ENCODE peak calls at places on chromosome 21, in seven cellular contexts. G is heart right ventricle, J is omental fat pad, T is LNCaP clone FGC, C is choroid plexus epithelial cell, E is Calu3, B is PC-3. W is an unnamed sample.

GRCh38 chr21:39915881-39916280 is 48.6 kb downstream of the PCP4 start:
- DNase-seq in G (no peak), J (no peak), T (no peak), C (peak), E (no peak), B (no peak), W (no peak)

GRCh38 chr21:41933259-41934079 is 20.3 kb downstream of the C2CD2 start:
- DNase-seq in G (no peak), J (no peak), T (peak), C (peak), E (no peak), B (peak), W (no peak)

GRCh38 chr21:42443876-42444744 is 40.4 kb downstream of the UBASH3A start:
- DNase-seq in G (no peak), J (no peak), T (no peak), C (no peak), E (no peak), B (no peak), W (no peak)

GRCh38 chr21:36606292-36606982 is 92.5 kb upstream of the SIM2 start:
- DNase-seq in G (no peak), J (no peak), T (no peak), C (no peak), E (no peak), B (no peak), W (no peak)

GRCh38 chr21:41975391-41976272 is 21.8 kb upstream of the C2CD2 start:
- DNase-seq in G (no peak), J (no peak), T (no peak), C (no peak), E (no peak), B (no peak), W (no peak)

GRCh38 chr21:34826818-34827217 is 158.0 kb downstream of the CLIC6 start:
- DNase-seq in G (no peak), J (no peak), T (no peak), C (no peak), E (no peak), B (no peak), W (no peak)

GRCh38 chr21:8989261-8989882 is 1532.0 kb upstream of the TPTE start:
- DNase-seq in G (no peak), J (no peak), T (no peak), C (no peak), E (peak), B (peak), W (no peak)

GRCh38 chr21:36717901-36718465 is 19.1 kb downstream of the SIM2 start:
- DNase-seq in G (no peak), J (no peak), T (no peak), C (no peak), E (no peak), B (no peak), W (no peak)

GRCh38 chr21:42566524-42567180 is 53.0 kb downstream of the SLC37A1 start:
- DNase-seq in G (no peak), J (no peak), T (no peak), C (no peak), E (no peak), B (no peak), W (no peak)

GRCh38 chr21:20627594-20627993 is 370.6 kb upstream of the NCAM2 start:
- DNase-seq in G (no peak), J (no peak), T (no peak), C (no peak), E (no peak), B (no peak), W (no peak)

GRCh38 chr21:45982758-45983731 is 1.5 kb downstream of the COL6A1 start:
- DNase-seq in G (no peak), J (no peak), T (no peak), C (no peak), E (no peak), B (peak), W (no peak)

GRCh38 chr21:41564871-41565281 is 56.9 kb upstream of the TMPRSS2 start:
- DNase-seq in G (no peak), J (no peak), T (no peak), C (peak), E (peak), B (peak), W (no peak)

GRCh38 chr21:34801519-34802132 is 132.8 kb downstream of the CLIC6 start:
- DNase-seq in G (no peak), J (no peak), T (no peak), C (peak), E (peak), B (peak), W (no peak)

GRCh38 chr21:41183575-41183974 is 15.6 kb downstream of the BACE2 start:
- DNase-seq in G (no peak), J (no peak), T (no peak), C (no peak), E (no peak), B (no peak), W (no peak)

GRCh38 chr21:28464095-28464494 is 528.6 kb downstream of the LTN1 start:
- DNase-seq in G (no peak), J (no peak), T (no peak), C (no peak), E (no peak), B (no peak), W (no peak)

GRCh38 chr21:35212393-35213127 is 163.5 kb upstream of the RUNX1 start:
- DNase-seq in G (peak), J (no peak), T (no peak), C (no peak), E (no peak), B (peak), W (no peak)

GRCh38 chr21:45634511-45635183 is 8.9 kb upstream of the PCBP3 start:
- DNase-seq in G (no peak), J (no peak), T (no peak), C (peak), E (no peak), B (no peak), W (no peak)

GRCh38 chr21:40204956-40205355 is 337.7 kb downstream of the PCP4 start:
- DNase-seq in G (no peak), J (no peak), T (no peak), C (no peak), E (no peak), B (no peak), W (no peak)

GRCh38 chr21:23438081-23438480 is 2169.2 kb downstream of the MRPL39 start:
- DNase-seq in G (no peak), J (no peak), T (no peak), C (no peak), E (no peak), B (no peak), W (no peak)

GRCh38 chr21:20591294-20591693 is 406.9 kb upstream of the NCAM2 start:
- DNase-seq in G (no peak), J (no peak), T (no peak), C (peak), E (no peak), B (peak), W (no peak)

GRCh38 chr21:27648560-27648959 is 681.7 kb upstream of the ADAMTS5 start:
- DNase-seq in G (no peak), J (no peak), T (no peak), C (peak), E (no peak), B (peak), W (no peak)

GRCh38 chr21:21003701-21004100 is 5.5 kb downstream of the NCAM2 start:
- DNase-seq in G (no peak), J (no peak), T (peak), C (peak), E (no peak), B (peak), W (no peak)

GRCh38 chr21:20270365-20271055 is 727.7 kb upstream of the NCAM2 start:
- DNase-seq in G (no peak), J (no peak), T (no peak), C (no peak), E (no peak), B (no peak), W (no peak)

GRCh38 chr21:35674895-35675470 is 385.3 kb downstream of the SETD4 start:
- DNase-seq in G (no peak), J (no peak), T (no peak), C (peak), E (peak), B (peak), W (no peak)

GRCh38 chr21:41869771-41870170 is 9.4 kb downstream of the PRDM15 start:
- DNase-seq in G (no peak), J (no peak), T (no peak), C (no peak), E (no peak), B (no peak), W (no peak)

GRCh38 chr21:34803792-34804440 is 135.1 kb downstream of the CLIC6 start:
- DNase-seq in G (no peak), J (no peak), T (no peak), C (no peak), E (no peak), B (no peak), W (no peak)

GRCh38 chr21:35697321-35697808 is 363.0 kb downstream of the SETD4 start:
- DNase-seq in G (peak), J (peak), T (no peak), C (peak), E (peak), B (no peak), W (no peak)

GRCh38 chr21:25637846-25638245 is 1.2 kb upstream of the JAM2 start:
- DNase-seq in G (no peak), J (no peak), T (no peak), C (no peak), E (no peak), B (no peak), W (no peak)

GRCh38 chr21:25640671-25641292 is 1.7 kb downstream of the JAM2 start:
- DNase-seq in G (no peak), J (no peak), T (no peak), C (no peak), E (no peak), B (no peak), W (no peak)

GRCh38 chr21:25638634-25639166 is 358 bp upstream of the JAM2 start:
- DNase-seq in G (no peak), J (no peak), T (no peak), C (peak), E (no peak), B (no peak), W (no peak)

GRCh38 chr21:25639922-25640670 is 1.0 kb downstream of the JAM2 start:
- DNase-seq in G (peak), J (peak), T (no peak), C (no peak), E (no peak), B (no peak), W (no peak)

DNA sequence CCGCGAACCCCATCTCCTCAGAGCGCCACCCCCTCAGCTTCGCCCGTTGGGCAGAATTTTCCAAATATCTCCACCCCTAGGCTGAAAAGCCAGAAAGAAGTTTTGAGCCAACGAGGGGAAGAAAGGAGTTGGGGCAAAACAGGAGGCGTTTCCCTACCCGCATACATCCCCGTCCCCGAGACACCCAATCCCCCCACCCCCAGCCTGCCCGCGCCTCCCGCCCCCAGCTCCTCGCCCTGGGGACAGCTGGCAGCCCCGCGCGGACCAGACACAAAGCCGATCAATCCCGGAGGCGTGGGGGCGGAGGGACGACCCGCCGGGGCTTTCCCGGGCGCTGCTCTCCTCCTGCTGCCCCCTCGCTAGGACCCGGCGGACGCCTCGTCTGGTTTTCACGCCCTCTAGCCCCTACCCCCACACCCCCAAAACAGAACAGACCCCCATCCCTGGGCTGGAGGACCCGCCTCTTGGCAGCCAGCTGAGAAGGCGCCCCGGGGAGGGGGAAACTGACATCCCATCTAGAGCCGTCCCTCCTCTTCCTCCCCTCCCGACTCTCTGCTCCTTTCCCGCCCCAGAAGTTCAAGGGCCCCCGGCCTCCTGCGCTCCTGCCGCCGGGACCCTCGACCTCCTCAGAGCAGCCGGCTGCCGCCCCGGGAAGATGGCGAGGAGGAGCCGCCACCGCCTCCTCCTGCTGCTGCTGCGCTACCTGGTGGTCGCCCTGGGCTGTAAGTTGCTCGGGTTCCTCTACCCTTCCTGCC is at the start of gene JAM2:
- DNase-seq in G (peak), J (no peak), T (no peak), C (peak), E (no peak), B (no peak), W (peak)
- TF ChIP-seq CTCF in G (peak), J (no peak), T (no peak), C (peak), E (no peak), B (no peak), W (no peak)

GRCh38 chr21:30733026-30733425 is 14.0 kb downstream of the KRTAP21-2 start:
- DNase-seq in G (no peak), J (no peak), T (peak), C (no peak), E (no peak), B (peak), W (no peak)
- TF ChIP-seq CTCF in G (no peak), J (no peak), T (peak), C (no peak), E (no peak), B (peak), W (no peak)

GRCh38 chr21:31498985-31499384 is 154.9 kb upstream of the TIAM1 start:
- DNase-seq in G (no peak), J (no peak), T (no peak), C (peak), E (no peak), B (no peak), W (no peak)
- TF ChIP-seq CTCF in G (no peak), J (no peak), T (peak), C (peak), E (no peak), B (peak), W (no peak)

GRCh38 chr21:38236232-38236631 is 20.6 kb upstream of the KCNJ15 start:
- DNase-seq in G (no peak), J (no peak), T (no peak), C (peak), E (peak), B (peak), W (no peak)
- TF ChIP-seq CTCF in G (no peak), J (no peak), T (no peak), C (peak), E (no peak), B (peak), W (no peak)

GRCh38 chr21:33374080-33374873 is 28.9 kb upstream of the IFNGR2 start:
- DNase-seq in G (peak), J (no peak), T (peak), C (peak), E (peak), B (peak), W (no peak)
- TF ChIP-seq CTCF in G (peak), J (no peak), T (peak), C (peak), E (no peak), B (peak), W (peak)

DNA sequence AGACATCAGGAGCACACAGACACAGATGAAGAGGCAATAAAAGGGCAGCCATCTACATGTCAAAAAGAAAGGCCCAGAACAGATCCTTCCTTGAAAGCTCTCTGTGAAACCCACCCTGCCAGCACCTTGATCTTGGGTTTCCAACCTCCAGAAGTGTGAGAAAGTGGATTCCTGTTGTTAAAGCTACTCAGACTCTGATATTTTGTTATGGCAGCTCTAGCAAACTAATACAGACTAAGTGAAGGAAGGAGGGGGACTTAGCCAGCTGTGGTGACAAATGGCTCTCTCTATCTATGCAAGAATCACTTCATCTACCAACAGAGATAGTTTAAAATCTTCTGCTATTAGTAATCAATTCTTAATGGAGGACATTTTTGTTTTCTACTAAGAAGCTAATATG is 10.4 kb downstream of the SAMSN1 start:
- DNase-seq in G (no peak), J (no peak), T (no peak), C (no peak), E (no peak), B (no peak), W (no peak)
- TF ChIP-seq CTCF in G (no peak), J (no peak), T (no peak), C (no peak), E (no peak), B (no peak), W (no peak)

GRCh38 chr21:44485254-44485793 is 30.0 kb downstream of the LRRC3 start:
- DNase-seq in G (no peak), J (no peak), T (no peak), C (peak), E (no peak), B (no peak), W (no peak)
- TF ChIP-seq CTCF in G (peak), J (no peak), T (no peak), C (peak), E (no peak), B (no peak), W (no peak)

GRCh38 chr21:38268859-38269566 is 12.2 kb downstream of the KCNJ15 start:
- DNase-seq in G (no peak), J (no peak), T (no peak), C (no peak), E (no peak), B (no peak), W (no peak)
- TF ChIP-seq CTCF in G (no peak), J (no peak), T (no peak), C (no peak), E (no peak), B (no peak), W (no peak)

GRCh38 chr21:25039461-25040380 is 567.6 kb downstream of the MRPL39 start:
- DNase-seq in G (no peak), J (no peak), T (peak), C (peak), E (no peak), B (peak), W (no peak)
- TF ChIP-seq CTCF in G (peak), J (no peak), T (peak), C (no peak), E (no peak), B (peak), W (no peak)

W was measured in natural killer cell.